ENCODE peak calls at places on chromosomes 7 and 10, in nine cellular contexts. S, T, W, L, O, G, B, J and M are unnamed samples.

GRCh38 chr10:131946880-131947279 is 34.8 kb downstream of the BNIP3 start:
- DNase-seq in S (no peak), T (no peak), W (no peak), L (no peak), O (no peak), G (no peak), B (peak), J (peak), M (no peak)

GRCh38 chr7:34842782-34843181 is 184.8 kb downstream of the NPSR1 start:
- DNase-seq in S (no peak), T (no peak), W (peak), L (no peak), O (no peak), G (no peak), B (no peak), J (no peak), M (no peak)

GRCh38 chr10:52434734-52435133 is 120.7 kb downstream of the DKK1 start:
- DNase-seq in S (no peak), T (no peak), W (no peak), L (no peak), O (no peak), G (no peak), B (no peak), J (no peak), M (no peak)

GRCh38 chr10:32239770-32240169 is 107.2 kb downstream of the EPC1 start:
- DNase-seq in S (no peak), T (peak), W (peak), L (no peak), O (no peak), G (no peak), B (peak), J (no peak), M (no peak)

GRCh38 chr10:6399241-6399701 is 180.8 kb downstream of the PRKCQ start:
- DNase-seq in S (no peak), T (peak), W (no peak), L (no peak), O (no peak), G (no peak), B (no peak), J (no peak), M (peak)

GRCh38 chr10:6617319-6618076 is 37.4 kb upstream of the PRKCQ start:
- DNase-seq in S (no peak), T (no peak), W (no peak), L (no peak), O (no peak), G (no peak), B (no peak), J (no peak), M (no peak)

GRCh38 chr7:66099551-66100407 is 14.9 kb upstream of the CRCP start:
- DNase-seq in S (no peak), T (peak), W (peak), L (peak), O (peak), G (peak), B (peak), J (peak), M (peak)

GRCh38 chr10:131620904-131621303 is 279.9 kb upstream of the PPP2R2D start:
- DNase-seq in S (no peak), T (no peak), W (no peak), L (no peak), O (no peak), G (no peak), B (no peak), J (no peak), M (no peak)

GRCh38 chr7:70776627-70777101 is 355.3 kb upstream of the GALNT17 start:
- DNase-seq in S (no peak), T (peak), W (no peak), L (no peak), O (no peak), G (no peak), B (no peak), J (no peak), M (no peak)

GRCh38 chr10:111551001-111551400 is 474.2 kb downstream of the ADRA2A start:
- DNase-seq in S (no peak), T (peak), W (no peak), L (no peak), O (no peak), G (no peak), B (no peak), J (no peak), M (no peak)

GRCh38 chr7:101915000-101915399 is 97.6 kb downstream of the CUX1 start:
- DNase-seq in S (no peak), T (no peak), W (no peak), L (no peak), O (no peak), G (no peak), B (no peak), J (peak), M (no peak)

GRCh38 chr10:110852255-110852896 is 19.4 kb upstream of the PDCD4 start:
- DNase-seq in S (peak), T (no peak), W (no peak), L (no peak), O (no peak), G (no peak), B (peak), J (peak), M (no peak)

GRCh38 chr7:80677629-80678028 is 39.2 kb downstream of the CD36 start:
- DNase-seq in S (no peak), T (no peak), W (no peak), L (no peak), O (no peak), G (no peak), B (peak), J (no peak), M (no peak)